ENCODE peak calls at places on chromosomes 13 and 19, in six cellular contexts. Y, O, M, D, C and B are unnamed samples.

GRCh38 chr19:8881512-8881911 is 49.3 kb downstream of the MBD3L1 start:
- DNase-seq in Y (no peak), O (no peak), M (no peak), D (no peak), C (no peak), B (no peak)

GRCh38 chr13:27981006-27981708 is 7.3 kb downstream of the URAD start:
- DNase-seq in Y (no peak), O (no peak), M (no peak), D (peak; percentile 29), C (no peak), B (no peak)

GRCh38 chr13:19071161-19071936 is 110.3 kb downstream of the TUBA3C start:
- DNase-seq in Y (no peak), O (no peak), M (no peak), D (no peak), C (no peak), B (no peak)

GRCh38 chr13:101640797-101641400 is 188.4 kb downstream of the ITGBL1 start:
- DNase-seq in Y (no peak), O (no peak), M (peak; percentile 20), D (no peak), C (no peak), B (no peak)

GRCh38 chr19:38190793-38191192 is 33.2 kb downstream of the DPF1 start:
- DNase-seq in Y (no peak), O (no peak), M (no peak), D (no peak), C (no peak), B (no peak)

GRCh38 chr19:30744741-30745475 is 372.7 kb downstream of the ZNF536 start:
- DNase-seq in Y (no peak), O (no peak), M (no peak), D (no peak), C (no peak), B (no peak)

GRCh38 chr19:41530184-41530534 is 45.8 kb upstream of the CEACAM21 start:
- DNase-seq in Y (no peak), O (no peak), M (no peak), D (no peak), C (no peak), B (no peak)

GRCh38 chr19:46546194-46546896 is 50.7 kb upstream of the PNMA8B start:
- DNase-seq in Y (no peak), O (no peak), M (peak; percentile 61), D (peak; percentile 60), C (no peak), B (no peak)

GRCh38 chr19:14479309-14479984 is 4.3 kb upstream of the PTGER1 start:
- DNase-seq in Y (no peak), O (no peak), M (no peak), D (no peak), C (no peak), B (no peak)

GRCh38 chr13:94596575-94596971 is 621 bp upstream of the TGDS start:
- DNase-seq in Y (no peak), O (peak; percentile 65), M (no peak), D (no peak), C (no peak), B (peak; percentile 51)

GRCh38 chr13:88014527-88014926 is 343.4 kb downstream of the SLITRK5 start:
- DNase-seq in Y (no peak), O (no peak), M (no peak), D (no peak), C (no peak), B (no peak)

GRCh38 chr13:30196025-30196424 is 111.3 kb downstream of the KATNAL1 start:
- DNase-seq in Y (peak; percentile 5), O (no peak), M (no peak), D (no peak), C (no peak), B (no peak)

GRCh38 chr19:17234911-17235617 is 9.0 kb downstream of the OCEL1 start:
- DNase-seq in Y (no peak), O (peak; percentile 80), M (peak; percentile 67), D (peak; percentile 79), C (no peak), B (peak; percentile 74)

GRCh38 chr19:43634877-43635560 is 4.6 kb downstream of the CADM4 start:
- DNase-seq in Y (no peak), O (no peak), M (no peak), D (no peak), C (no peak), B (peak; percentile 77)

GRCh38 chr13:33953203-33953602 is 135.3 kb downstream of the RFC3 start:
- DNase-seq in Y (no peak), O (no peak), M (no peak), D (no peak), C (no peak), B (no peak)

GRCh38 chr19:44893704-44894103 is 2.6 kb downstream of the TOMM40 start:
- DNase-seq in Y (no peak), O (no peak), M (no peak), D (no peak), C (no peak), B (no peak)

GRCh38 chr13:51328488-51328887 is 11.0 kb upstream of the SERPINE3 start:
- DNase-seq in Y (peak; percentile 77), O (no peak), M (no peak), D (no peak), C (no peak), B (no peak)

GRCh38 chr13:46469064-46469463 is 82.0 kb upstream of the RUBCNL start:
- DNase-seq in Y (no peak), O (no peak), M (no peak), D (no peak), C (no peak), B (no peak)

GRCh38 chr19:1780272-1780957 is 27.1 kb downstream of the ONECUT3 start:
- DNase-seq in Y (no peak), O (no peak), M (peak; percentile 53), D (no peak), C (no peak), B (no peak)

GRCh38 chr13:44191504-44192171 is 182.0 kb upstream of the SERP2 start:
- DNase-seq in Y (no peak), O (no peak), M (peak; percentile 71), D (peak; percentile 42), C (no peak), B (peak; percentile 42)

GRCh38 chr13:77177646-77178045 is 149.2 kb downstream of the MYCBP2 start:
- DNase-seq in Y (no peak), O (no peak), M (no peak), D (no peak), C (no peak), B (no peak)

GRCh38 chr13:85099245-85099644 is 700.0 kb downstream of the SLITRK6 start:
- DNase-seq in Y (no peak), O (no peak), M (no peak), D (no peak), C (no peak), B (no peak)

GRCh38 chr13:48265217-48265815 is 32.3 kb downstream of the ITM2B start:
- DNase-seq in Y (no peak), O (no peak), M (no peak), D (peak; percentile 9), C (no peak), B (no peak)

GRCh38 chr19:30324982-30325381 is 47.2 kb upstream of the ZNF536 start:
- DNase-seq in Y (no peak), O (peak; percentile 52), M (no peak), D (no peak), C (no peak), B (no peak)

GRCh38 chr13:25067054-25067453 is 28.9 kb upstream of the PABPC3 start:
- DNase-seq in Y (no peak), O (no peak), M (no peak), D (no peak), C (no peak), B (no peak)

GRCh38 chr19:17505218-17505617 is 6.2 kb upstream of the PGLS start:
- DNase-seq in Y (no peak), O (no peak), M (no peak), D (no peak), C (no peak), B (no peak)

GRCh38 chr13:26473571-26474230 is 83.8 kb upstream of the WASF3 start:
- DNase-seq in Y (no peak), O (no peak), M (no peak), D (no peak), C (no peak), B (no peak)

GRCh38 chr13:98835156-98835555 is 82.7 kb upstream of the SLC15A1 start:
- DNase-seq in Y (no peak), O (no peak), M (no peak), D (no peak), C (no peak), B (no peak)
- H3K27ac ChIP-seq in Y (no peak overlapping the region), O (no peak overlapping the region), M (no peak overlapping the region), D (no peak overlapping the region), C (no peak overlapping the region), B (no peak overlapping the region)

DNA sequence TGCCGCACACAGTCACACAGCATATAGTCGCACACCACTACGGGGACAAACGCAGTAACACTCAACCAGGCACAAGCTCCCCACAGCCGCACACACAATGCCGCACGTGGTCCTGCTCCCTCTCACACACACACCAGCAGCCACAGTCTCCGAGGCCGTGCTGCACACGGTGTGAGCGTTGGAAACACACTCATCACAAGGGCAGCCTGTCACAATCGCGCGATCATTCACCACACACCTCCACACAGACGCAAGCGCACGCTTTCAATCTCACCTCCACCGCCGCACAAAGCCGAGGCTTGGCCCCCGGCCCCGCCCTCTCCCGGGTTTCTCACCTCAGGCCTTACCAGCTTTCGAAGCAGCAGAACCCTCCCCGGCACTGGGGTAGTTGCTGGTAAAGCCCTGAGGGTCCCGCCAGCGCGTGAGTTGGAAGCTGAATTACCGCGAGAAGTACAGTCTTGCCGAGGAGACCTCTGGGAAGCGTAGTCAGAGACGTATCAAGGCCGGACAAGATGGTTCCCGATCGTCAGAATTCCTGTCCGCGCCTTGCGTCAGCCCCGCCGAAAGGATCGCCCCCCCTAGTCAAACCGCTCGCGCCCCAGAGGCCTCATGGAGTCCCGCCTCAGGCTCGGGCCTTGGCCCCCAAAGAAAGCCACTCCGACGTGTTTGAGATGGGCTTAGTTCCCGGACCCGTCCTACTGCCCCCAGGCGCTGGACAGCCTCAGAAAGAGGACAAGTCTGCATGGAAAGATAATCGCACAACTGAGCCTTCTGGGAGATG is at the start of gene ZNF566:
- DNase-seq in Y (peak; percentile 98), O (peak; percentile 94), M (peak; percentile 100), D (peak; percentile 92), C (peak; percentile 65), B (peak; percentile 91)
- TF ChIP-seq EP300 in Y (no peak), O (no peak), M (no peak), D (no peak), C (peak; percentile 75), B (no peak)

DNA sequence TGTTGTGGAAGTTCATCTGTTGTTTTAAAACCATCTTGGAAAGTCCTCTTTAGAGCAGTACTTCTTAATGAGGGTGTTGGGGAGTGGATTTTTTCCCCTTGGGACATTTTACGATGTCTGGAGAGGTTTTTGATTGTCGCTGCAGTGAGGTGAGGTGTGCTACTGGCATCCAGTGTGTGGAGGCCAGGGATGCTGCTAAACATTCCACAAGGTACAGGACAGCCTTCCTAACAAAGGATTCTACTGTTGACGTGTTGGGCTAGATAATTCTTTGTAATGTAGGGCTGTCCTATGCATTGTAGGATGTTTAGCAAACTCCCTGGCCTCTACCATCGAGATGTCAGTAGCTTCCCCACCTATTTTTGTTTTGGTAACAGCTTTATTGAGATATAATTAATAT is 33.3 kb downstream of the NAA16 start:
- DNase-seq in Y (no peak), O (no peak), M (no peak), D (no peak), C (no peak), B (no peak)
- H3K27ac ChIP-seq in Y (no peak overlapping the region), O (no peak overlapping the region), M (no peak overlapping the region), D (no peak overlapping the region), C (no peak overlapping the region), B (no peak overlapping the region)

DNA sequence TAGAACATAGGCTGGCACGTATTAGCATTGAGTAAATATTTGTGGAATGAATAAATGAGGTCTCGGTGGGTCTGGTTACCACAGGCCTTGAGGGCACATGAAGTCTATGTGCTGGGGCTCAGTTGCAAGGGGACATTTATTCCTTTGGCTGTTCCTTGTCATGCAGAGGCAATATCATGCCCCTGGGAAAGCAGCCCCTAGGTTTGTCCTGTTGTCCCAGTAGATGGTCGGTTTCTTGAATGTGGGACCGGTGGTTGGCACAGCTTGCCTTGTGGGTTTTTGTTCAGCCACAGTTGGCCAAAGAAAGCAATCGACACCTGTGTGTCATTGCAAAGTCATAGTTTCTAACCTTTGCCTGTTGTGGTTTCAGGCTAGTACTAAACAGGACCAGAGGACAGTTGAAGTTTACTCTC is 24.7 kb upstream of the GPR183 start:
- DNase-seq in Y (no peak), O (no peak), M (no peak), D (no peak), C (no peak), B (no peak)
- TF ChIP-seq EP300 in Y (no peak), O (no peak), M (no peak), D (no peak), C (no peak), B (no peak)